ENCODE peak calls at places on chromosomes 3 and 15, in five cellular contexts. V is omental fat pad; C is activated CD8-positive, alpha-beta T cell treated with anti-CD3 and anti-CD28 coated beads for 36 hours; G is keratinocyte; T is nephron progenitor cell. H is an unnamed sample.

GRCh38 chr3:157921767-157922166 is 184.5 kb downstream of the SHOX2 start:
- DNase-seq in V (no peak), T (no peak), C (no peak), G (no peak), H (no peak)

GRCh38 chr3:46851364-46852328 is 11.6 kb downstream of the MYL3 start:
- DNase-seq in G (no peak), V (peak), C (peak), T (no peak), H (peak)

GRCh38 chr3:86869536-86869935 is 121.4 kb downstream of the VGLL3 start:
- DNase-seq in T (no peak), V (no peak), C (no peak), G (no peak), H (no peak)

GRCh38 chr15:52439470-52439869 is 89.2 kb downstream of the MYO5A start:
- DNase-seq in G (no peak), C (no peak), V (no peak), T (no peak), H (no peak)

GRCh38 chr15:35713733-35714132 is 167.8 kb upstream of the DPH6 start:
- DNase-seq in T (no peak), V (no peak), G (peak), C (no peak), H (no peak)

GRCh38 chr15:78914027-78914764 is 30.6 kb downstream of the CTSH start:
- DNase-seq in V (no peak), G (no peak), C (no peak), T (no peak), H (peak)

GRCh38 chr3:156840826-156841689 is 14.9 kb downstream of the LEKR1 start:
- DNase-seq in V (no peak), G (no peak), C (no peak), T (no peak), H (no peak)

GRCh38 chr15:96398769-96399168 is 68.3 kb downstream of the NR2F2 start:
- DNase-seq in G (no peak), T (no peak), V (no peak), C (no peak), H (no peak)

GRCh38 chr15:83858820-83859505 is 205.0 kb downstream of the ADAMTSL3 start:
- DNase-seq in T (no peak), C (no peak), V (no peak), G (no peak), H (no peak)

GRCh38 chr3:159947220-159947619 is 41.4 kb upstream of the IL12A start:
- DNase-seq in G (no peak), C (no peak), T (no peak), V (no peak), H (no peak)

GRCh38 chr15:52013151-52013791 is 5.7 kb upstream of the MAPK6 start:
- DNase-seq in G (no peak), T (no peak), C (no peak), V (no peak), H (no peak)

GRCh38 chr3:183375787-183376186 is 52.6 kb downstream of the MCF2L2 start:
- DNase-seq in T (no peak), V (no peak), G (no peak), C (no peak), H (no peak)

GRCh38 chr15:75425966-75426500 is 25.5 kb downstream of the SIN3A start:
- DNase-seq in V (no peak), G (no peak), T (no peak), C (no peak), H (no peak)

DNA sequence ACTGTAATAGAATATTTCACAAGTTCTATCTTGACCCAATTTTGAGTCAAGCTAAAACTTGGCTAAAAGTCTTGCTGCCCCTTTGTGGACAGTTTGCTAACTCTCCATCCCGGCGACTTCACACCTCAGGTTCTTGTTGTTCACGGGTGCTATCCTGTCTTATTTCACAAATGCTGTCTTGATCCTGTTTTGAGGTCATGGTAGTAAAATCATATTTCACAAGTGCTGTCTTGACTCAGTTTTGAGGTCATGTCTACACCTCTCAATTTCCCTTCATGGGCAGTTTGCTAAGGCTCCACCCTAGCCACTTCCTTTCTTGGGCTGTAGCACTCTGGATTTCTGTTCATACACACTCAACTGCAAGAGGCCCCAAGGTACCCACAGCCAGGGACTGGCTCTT is 45.0 kb upstream of the GK5 start:
- DNase-seq in C (peak), T (no peak), G (no peak), V (no peak), H (no peak)
- TF ChIP-seq CTCF in C (no peak), T (no peak), G (no peak), V (no peak), H (no peak)

GRCh38 chr15:89035658-89036057 is 52.6 kb upstream of the ABHD2 start:
- DNase-seq in G (no peak), T (no peak), C (no peak), V (no peak), H (no peak)

GRCh38 chr15:89030311-89030710 is 57.9 kb upstream of the ABHD2 start:
- DNase-seq in C (no peak), G (no peak), V (no peak), T (no peak), H (no peak)

GRCh38 chr15:89038146-89038545 is 50.1 kb upstream of the ABHD2 start:
- DNase-seq in T (no peak), C (no peak), V (no peak), G (no peak), H (no peak)

DNA sequence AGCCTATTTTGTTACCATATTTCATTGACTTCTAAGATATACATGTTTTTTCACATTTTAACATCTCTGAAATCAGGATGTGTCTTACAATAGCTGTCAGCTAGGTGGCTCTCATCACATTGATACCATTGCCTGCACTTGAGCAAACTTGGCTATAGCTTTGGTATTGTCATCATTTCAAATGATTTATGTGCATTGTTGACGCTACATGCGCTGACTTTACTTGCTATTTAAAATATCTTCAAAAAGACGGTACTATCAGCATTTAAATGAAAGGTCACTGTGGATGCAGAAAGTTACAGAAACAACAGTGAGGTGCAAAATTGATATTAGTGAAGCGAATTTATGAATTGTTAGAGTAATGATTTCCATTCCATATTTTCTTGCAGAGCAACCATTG is 54.0 kb upstream of the ABHD2 start:
- DNase-seq in T (no peak), V (no peak), G (no peak), C (no peak), H (no peak)
- TF ChIP-seq CTCF in T (no peak), V (no peak), G (no peak), C (no peak), H (peak)

DNA sequence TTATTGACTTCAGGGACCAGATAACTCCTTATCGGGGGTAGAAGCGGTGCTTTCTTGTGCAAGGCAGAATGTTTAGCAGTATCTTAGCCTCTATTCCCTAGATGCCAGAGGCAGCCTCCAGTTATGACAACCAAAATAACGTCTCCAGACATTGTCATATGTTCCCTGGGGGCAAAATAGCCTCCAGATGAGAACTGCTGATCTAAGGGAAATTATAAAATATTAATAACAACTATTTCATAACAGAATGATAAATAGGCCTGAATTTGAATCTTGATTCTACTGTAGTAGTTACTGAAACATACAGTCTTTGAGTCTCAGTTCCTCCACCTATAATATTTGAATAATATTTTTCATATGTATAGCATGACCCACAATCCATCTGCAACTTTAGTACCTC is 1431.3 kb downstream of the ZPLD1 start:
- DNase-seq in T (no peak), C (no peak), G (no peak), V (no peak), H (no peak)
- TF ChIP-seq CTCF in T (no peak), C (no peak), G (no peak), V (no peak), H (no peak)

GRCh38 chr3:19025441-19025840 is 122.9 kb upstream of the KCNH8 start:
- DNase-seq in G (no peak), T (no peak), V (no peak), C (no peak), H (no peak)

DNA sequence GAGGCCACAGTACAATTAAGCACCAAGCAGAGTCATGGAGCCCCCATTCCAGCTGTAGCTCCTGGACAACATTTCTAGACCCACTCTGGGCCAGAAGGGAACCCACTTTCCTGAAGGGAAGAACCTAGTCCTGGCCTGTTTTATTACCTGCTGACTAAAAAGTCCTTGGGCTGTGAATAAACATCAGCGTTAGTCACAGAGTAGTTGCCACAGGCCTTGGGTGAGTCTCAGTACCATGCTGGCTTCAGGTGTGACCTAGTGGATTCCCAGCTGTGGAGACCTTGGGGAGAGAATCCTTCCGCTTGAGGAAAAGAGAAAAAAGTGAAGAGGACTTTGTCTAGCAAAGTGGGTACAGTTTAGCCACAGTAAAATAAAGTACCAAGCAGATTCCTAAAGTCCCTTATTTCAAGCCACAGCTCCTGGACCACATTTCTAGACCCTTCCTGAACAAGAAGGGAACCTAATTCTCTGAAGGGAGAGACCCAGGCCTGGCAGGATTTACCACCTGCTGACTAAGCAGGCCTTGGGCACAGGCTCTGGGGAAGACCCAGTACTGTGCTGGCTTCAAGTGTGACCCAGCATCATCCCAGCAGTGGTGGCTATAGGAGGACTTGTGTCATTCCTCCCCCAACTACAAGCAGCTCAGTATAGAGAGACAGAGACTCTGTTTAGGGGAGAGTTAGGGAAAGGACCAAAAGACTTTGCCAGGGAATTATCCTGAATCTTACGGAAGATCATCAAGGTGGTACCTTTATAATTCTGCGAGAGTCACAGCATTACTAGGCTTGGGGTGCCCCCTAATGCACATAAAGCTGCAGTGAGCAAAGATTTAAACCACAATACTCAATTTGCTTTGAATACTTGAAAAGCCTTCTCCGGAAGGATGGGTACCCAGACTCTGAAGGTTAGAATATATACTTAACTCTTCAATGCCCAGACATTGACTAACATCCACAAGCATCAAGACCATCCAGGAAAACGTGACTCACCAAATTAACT is 118.2 kb upstream of the KCNH8 start:
- DNase-seq in G (no peak), C (peak), T (no peak), V (no peak), H (no peak)
- TF ChIP-seq CTCF in G (no peak), C (no peak), T (no peak), V (no peak), H (peak)

GRCh38 chr15:82079736-82080135 is 33.9 kb upstream of the MEX3B start:
- DNase-seq in V (no peak), C (no peak), G (no peak), T (no peak), H (no peak)

GRCh38 chr15:82086243-82086995 is 40.6 kb upstream of the MEX3B start:
- DNase-seq in G (no peak), V (no peak), T (no peak), C (no peak), H (no peak)

GRCh38 chr15:82080774-82081173 is 35.0 kb upstream of the MEX3B start:
- DNase-seq in T (no peak), G (no peak), C (no peak), V (no peak), H (no peak)

GRCh38 chr15:82081904-82082810 is 36.3 kb upstream of the MEX3B start:
- DNase-seq in G (no peak), C (no peak), T (no peak), V (no peak), H (no peak)
- TF ChIP-seq CTCF in G (no peak), C (no peak), T (peak), V (no peak), H (peak)